ENCODE peak calls at places on chromosome 21, in eight cellular contexts. R, J, E, U, G, A, P and Y are unnamed samples.

GRCh38 chr21:45383111-45383614 is 21.8 kb upstream of the COL18A1 start:
- DNase-seq in R (no peak), E (no peak), A (no peak), U (no peak), J (no peak), G (no peak), P (no peak), Y (no peak)

GRCh38 chr21:43585924-43586411 is 73.3 kb downstream of the HSF2BP start:
- DNase-seq in E (no peak), A (no peak), R (no peak), J (no peak), P (no peak), G (no peak), U (no peak), Y (peak; percentile 48)

GRCh38 chr21:45620201-45620600 is 23.3 kb upstream of the PCBP3 start:
- DNase-seq in R (no peak), U (no peak), J (no peak), A (no peak), P (no peak), G (no peak), E (no peak), Y (no peak)

GRCh38 chr21:34574581-34574980 is 40.3 kb downstream of the RCAN1 start:
- DNase-seq in E (no peak), A (no peak), P (no peak), J (no peak), R (no peak), G (no peak), U (no peak), Y (no peak)

GRCh38 chr21:43727571-43728466 is 8.9 kb downstream of the PDXK start:
- DNase-seq in E (no peak), G (no peak), R (no peak), P (no peak), J (no peak), A (peak; percentile 24), U (no peak), Y (peak; percentile 83)

GRCh38 chr21:22806278-22806677 is 1808.1 kb downstream of the NCAM2 start:
- DNase-seq in U (no peak), G (no peak), R (no peak), J (no peak), A (no peak), P (no peak), E (no peak), Y (no peak)

GRCh38 chr21:44866780-44867179 is 6.7 kb downstream of the PTTG1IP start:
- DNase-seq in E (no peak), P (no peak), G (no peak), A (no peak), U (no peak), R (peak; percentile 18), J (no peak), Y (peak; percentile 54)

GRCh38 chr21:14527690-14528652 is 18.1 kb downstream of the SAMSN1 start:
- DNase-seq in P (no peak), U (no peak), A (peak; percentile 47), E (no peak), J (no peak), R (no peak), G (no peak), Y (peak; percentile 82)

GRCh38 chr21:26587621-26588260 is 14.7 kb upstream of the CYYR1 start:
- DNase-seq in J (no peak), P (no peak), G (no peak), U (no peak), E (no peak), A (no peak), R (no peak), Y (peak; percentile 5)